ENCODE peak calls at places on chromosomes 13 and 19, in ten cellular contexts. One of them, this sample, is unnamed.

GRCh38 chr13:104641309-104641708 is 1575.1 kb upstream of the SLC10A2 start:
- DNase-seq in stimulated activated CD4-positive, alpha-beta T cell treated with anti-CD3 and anti-CD28 coated beads, Interleukin-12 subunit alpha, Interleukin-12 subunit beta, amount 100 ng/mL, for 24 hours: no peak
- DNase-seq in memory B cell: no peak
- DNase-seq in iris pigment epithelial cell: peak; percentile 75
- DNase-seq in IMR-90: peak; percentile 7
- DNase-seq in activated CD4-positive, alpha-beta T cell treated with anti-CD3 and anti-CD28 coated beads for 4 hours: no peak
- DNase-seq in NAMALWA: no peak
- DNase-seq in AG08396: no peak
- DNase-seq in brain microvascular endothelial cell: peak; percentile 85
- DNase-seq in stimulated activated CD8-positive, alpha-beta memory T cell treated with anti-CD3 and anti-CD28 coated beads, Interleukin-7, amount 100 ng/mL, for 48 hours: no peak
- DNase-seq in this sample: no peak

GRCh38 chr13:28658539-28658795 is 463 bp upstream of the POMP start:
- DNase-seq in stimulated activated CD4-positive, alpha-beta T cell treated with anti-CD3 and anti-CD28 coated beads, Interleukin-12 subunit alpha, Interleukin-12 subunit beta, amount 100 ng/mL, for 24 hours: no peak
- DNase-seq in memory B cell: no peak
- DNase-seq in iris pigment epithelial cell: no peak
- DNase-seq in IMR-90: no peak
- DNase-seq in activated CD4-positive, alpha-beta T cell treated with anti-CD3 and anti-CD28 coated beads for 4 hours: no peak
- DNase-seq in NAMALWA: peak; percentile 56
- DNase-seq in AG08396: no peak
- DNase-seq in brain microvascular endothelial cell: no peak
- DNase-seq in stimulated activated CD8-positive, alpha-beta memory T cell treated with anti-CD3 and anti-CD28 coated beads, Interleukin-7, amount 100 ng/mL, for 48 hours: no peak
- DNase-seq in this sample: no peak

GRCh38 chr13:46369506-46370268 is 17.4 kb downstream of the RUBCNL start:
- DNase-seq in stimulated activated CD4-positive, alpha-beta T cell treated with anti-CD3 and anti-CD28 coated beads, Interleukin-12 subunit alpha, Interleukin-12 subunit beta, amount 100 ng/mL, for 24 hours: no peak
- DNase-seq in memory B cell: no peak
- DNase-seq in iris pigment epithelial cell: peak; percentile 89
- DNase-seq in IMR-90: peak; percentile 68
- DNase-seq in activated CD4-positive, alpha-beta T cell treated with anti-CD3 and anti-CD28 coated beads for 4 hours: no peak
- DNase-seq in NAMALWA: no peak
- DNase-seq in AG08396: peak; percentile 52
- DNase-seq in brain microvascular endothelial cell: peak; percentile 81
- DNase-seq in stimulated activated CD8-positive, alpha-beta memory T cell treated with anti-CD3 and anti-CD28 coated beads, Interleukin-7, amount 100 ng/mL, for 48 hours: no peak
- DNase-seq in this sample: no peak

GRCh38 chr19:38848299-38849146 is 1.3 kb downstream of the HNRNPL start:
- DNase-seq in stimulated activated CD4-positive, alpha-beta T cell treated with anti-CD3 and anti-CD28 coated beads, Interleukin-12 subunit alpha, Interleukin-12 subunit beta, amount 100 ng/mL, for 24 hours: no peak
- DNase-seq in memory B cell: no peak
- DNase-seq in iris pigment epithelial cell: no peak
- DNase-seq in IMR-90: no peak
- DNase-seq in activated CD4-positive, alpha-beta T cell treated with anti-CD3 and anti-CD28 coated beads for 4 hours: no peak
- DNase-seq in NAMALWA: no peak
- DNase-seq in AG08396: no peak
- DNase-seq in brain microvascular endothelial cell: no peak
- DNase-seq in stimulated activated CD8-positive, alpha-beta memory T cell treated with anti-CD3 and anti-CD28 coated beads, Interleukin-7, amount 100 ng/mL, for 48 hours: no peak
- DNase-seq in this sample: no peak

GRCh38 chr19:2812414-2813234 is 7.0 kb upstream of the ZNF554 start:
- DNase-seq in stimulated activated CD4-positive, alpha-beta T cell treated with anti-CD3 and anti-CD28 coated beads, Interleukin-12 subunit alpha, Interleukin-12 subunit beta, amount 100 ng/mL, for 24 hours: no peak
- DNase-seq in memory B cell: no peak
- DNase-seq in iris pigment epithelial cell: no peak
- DNase-seq in IMR-90: no peak
- DNase-seq in activated CD4-positive, alpha-beta T cell treated with anti-CD3 and anti-CD28 coated beads for 4 hours: no peak
- DNase-seq in NAMALWA: no peak
- DNase-seq in AG08396: no peak
- DNase-seq in brain microvascular endothelial cell: no peak
- DNase-seq in stimulated activated CD8-positive, alpha-beta memory T cell treated with anti-CD3 and anti-CD28 coated beads, Interleukin-7, amount 100 ng/mL, for 48 hours: no peak
- DNase-seq in this sample: no peak

GRCh38 chr13:41411536-41411935 is 45.8 kb upstream of the RGCC start:
- DNase-seq in stimulated activated CD4-positive, alpha-beta T cell treated with anti-CD3 and anti-CD28 coated beads, Interleukin-12 subunit alpha, Interleukin-12 subunit beta, amount 100 ng/mL, for 24 hours: no peak
- DNase-seq in memory B cell: no peak
- DNase-seq in iris pigment epithelial cell: peak; percentile 70
- DNase-seq in IMR-90: peak; percentile 71
- DNase-seq in activated CD4-positive, alpha-beta T cell treated with anti-CD3 and anti-CD28 coated beads for 4 hours: peak; percentile 24
- DNase-seq in NAMALWA: peak; percentile 39
- DNase-seq in AG08396: peak; percentile 59
- DNase-seq in brain microvascular endothelial cell: peak; percentile 62
- DNase-seq in stimulated activated CD8-positive, alpha-beta memory T cell treated with anti-CD3 and anti-CD28 coated beads, Interleukin-7, amount 100 ng/mL, for 48 hours: no peak
- DNase-seq in this sample: no peak

GRCh38 chr19:14407889-14408640 is 11.1 kb downstream of the DDX39A start:
- DNase-seq in stimulated activated CD4-positive, alpha-beta T cell treated with anti-CD3 and anti-CD28 coated beads, Interleukin-12 subunit alpha, Interleukin-12 subunit beta, amount 100 ng/mL, for 24 hours: no peak
- DNase-seq in memory B cell: peak; percentile 38
- DNase-seq in iris pigment epithelial cell: no peak
- DNase-seq in IMR-90: no peak
- DNase-seq in activated CD4-positive, alpha-beta T cell treated with anti-CD3 and anti-CD28 coated beads for 4 hours: no peak
- DNase-seq in NAMALWA: no peak
- DNase-seq in AG08396: no peak
- DNase-seq in brain microvascular endothelial cell: no peak
- DNase-seq in stimulated activated CD8-positive, alpha-beta memory T cell treated with anti-CD3 and anti-CD28 coated beads, Interleukin-7, amount 100 ng/mL, for 48 hours: no peak
- DNase-seq in this sample: no peak

GRCh38 chr19:42051166-42052115 is 18.6 kb downstream of the GRIK5 start:
- DNase-seq in stimulated activated CD4-positive, alpha-beta T cell treated with anti-CD3 and anti-CD28 coated beads, Interleukin-12 subunit alpha, Interleukin-12 subunit beta, amount 100 ng/mL, for 24 hours: no peak
- DNase-seq in memory B cell: no peak
- DNase-seq in iris pigment epithelial cell: peak; percentile 10
- DNase-seq in IMR-90: no peak
- DNase-seq in activated CD4-positive, alpha-beta T cell treated with anti-CD3 and anti-CD28 coated beads for 4 hours: no peak
- DNase-seq in NAMALWA: no peak
- DNase-seq in AG08396: no peak
- DNase-seq in brain microvascular endothelial cell: no peak
- DNase-seq in stimulated activated CD8-positive, alpha-beta memory T cell treated with anti-CD3 and anti-CD28 coated beads, Interleukin-7, amount 100 ng/mL, for 48 hours: no peak
- DNase-seq in this sample: no peak

GRCh38 chr13:38602261-38602660 is 84.6 kb upstream of the FREM2 start:
- DNase-seq in stimulated activated CD4-positive, alpha-beta T cell treated with anti-CD3 and anti-CD28 coated beads, Interleukin-12 subunit alpha, Interleukin-12 subunit beta, amount 100 ng/mL, for 24 hours: no peak
- DNase-seq in memory B cell: no peak
- DNase-seq in iris pigment epithelial cell: peak; percentile 48
- DNase-seq in IMR-90: no peak
- DNase-seq in activated CD4-positive, alpha-beta T cell treated with anti-CD3 and anti-CD28 coated beads for 4 hours: no peak
- DNase-seq in NAMALWA: no peak
- DNase-seq in AG08396: no peak
- DNase-seq in brain microvascular endothelial cell: peak; percentile 18
- DNase-seq in stimulated activated CD8-positive, alpha-beta memory T cell treated with anti-CD3 and anti-CD28 coated beads, Interleukin-7, amount 100 ng/mL, for 48 hours: no peak
- DNase-seq in this sample: no peak

GRCh38 chr13:72062566-72062965 is 195.6 kb upstream of the DACH1 start:
- DNase-seq in stimulated activated CD4-positive, alpha-beta T cell treated with anti-CD3 and anti-CD28 coated beads, Interleukin-12 subunit alpha, Interleukin-12 subunit beta, amount 100 ng/mL, for 24 hours: no peak
- DNase-seq in memory B cell: no peak
- DNase-seq in iris pigment epithelial cell: no peak
- DNase-seq in IMR-90: no peak
- DNase-seq in activated CD4-positive, alpha-beta T cell treated with anti-CD3 and anti-CD28 coated beads for 4 hours: no peak
- DNase-seq in NAMALWA: no peak
- DNase-seq in AG08396: no peak
- DNase-seq in brain microvascular endothelial cell: no peak
- DNase-seq in stimulated activated CD8-positive, alpha-beta memory T cell treated with anti-CD3 and anti-CD28 coated beads, Interleukin-7, amount 100 ng/mL, for 48 hours: no peak
- DNase-seq in this sample: peak; percentile 3

GRCh38 chr13:98918771-98919170 is 59.1 kb downstream of the DOCK9 start:
- DNase-seq in stimulated activated CD4-positive, alpha-beta T cell treated with anti-CD3 and anti-CD28 coated beads, Interleukin-12 subunit alpha, Interleukin-12 subunit beta, amount 100 ng/mL, for 24 hours: no peak
- DNase-seq in memory B cell: no peak
- DNase-seq in iris pigment epithelial cell: no peak
- DNase-seq in IMR-90: no peak
- DNase-seq in activated CD4-positive, alpha-beta T cell treated with anti-CD3 and anti-CD28 coated beads for 4 hours: no peak
- DNase-seq in NAMALWA: peak; percentile 14
- DNase-seq in AG08396: no peak
- DNase-seq in brain microvascular endothelial cell: no peak
- DNase-seq in stimulated activated CD8-positive, alpha-beta memory T cell treated with anti-CD3 and anti-CD28 coated beads, Interleukin-7, amount 100 ng/mL, for 48 hours: no peak
- DNase-seq in this sample: no peak

GRCh38 chr19:58584498-58585441 is 11.6 kb upstream of the MZF1 start:
- DNase-seq in stimulated activated CD4-positive, alpha-beta T cell treated with anti-CD3 and anti-CD28 coated beads, Interleukin-12 subunit alpha, Interleukin-12 subunit beta, amount 100 ng/mL, for 24 hours: no peak
- DNase-seq in memory B cell: no peak
- DNase-seq in iris pigment epithelial cell: no peak
- DNase-seq in IMR-90: no peak
- DNase-seq in activated CD4-positive, alpha-beta T cell treated with anti-CD3 and anti-CD28 coated beads for 4 hours: no peak
- DNase-seq in NAMALWA: no peak
- DNase-seq in AG08396: no peak
- DNase-seq in brain microvascular endothelial cell: no peak
- DNase-seq in stimulated activated CD8-positive, alpha-beta memory T cell treated with anti-CD3 and anti-CD28 coated beads, Interleukin-7, amount 100 ng/mL, for 48 hours: no peak
- DNase-seq in this sample: no peak

GRCh38 chr13:60332682-60333081 is 64.3 kb upstream of the TDRD3 start:
- DNase-seq in stimulated activated CD4-positive, alpha-beta T cell treated with anti-CD3 and anti-CD28 coated beads, Interleukin-12 subunit alpha, Interleukin-12 subunit beta, amount 100 ng/mL, for 24 hours: no peak
- DNase-seq in memory B cell: no peak
- DNase-seq in iris pigment epithelial cell: no peak
- DNase-seq in IMR-90: no peak
- DNase-seq in activated CD4-positive, alpha-beta T cell treated with anti-CD3 and anti-CD28 coated beads for 4 hours: no peak
- DNase-seq in NAMALWA: no peak
- DNase-seq in AG08396: no peak
- DNase-seq in brain microvascular endothelial cell: no peak
- DNase-seq in stimulated activated CD8-positive, alpha-beta memory T cell treated with anti-CD3 and anti-CD28 coated beads, Interleukin-7, amount 100 ng/mL, for 48 hours: no peak
- DNase-seq in this sample: no peak

GRCh38 chr13:40485611-40486517 is 180.6 kb downstream of the FOXO1 start:
- DNase-seq in stimulated activated CD4-positive, alpha-beta T cell treated with anti-CD3 and anti-CD28 coated beads, Interleukin-12 subunit alpha, Interleukin-12 subunit beta, amount 100 ng/mL, for 24 hours: no peak
- DNase-seq in memory B cell: no peak
- DNase-seq in iris pigment epithelial cell: no peak
- DNase-seq in IMR-90: no peak
- DNase-seq in activated CD4-positive, alpha-beta T cell treated with anti-CD3 and anti-CD28 coated beads for 4 hours: peak; percentile 70
- DNase-seq in NAMALWA: no peak
- DNase-seq in AG08396: no peak
- DNase-seq in brain microvascular endothelial cell: no peak
- DNase-seq in stimulated activated CD8-positive, alpha-beta memory T cell treated with anti-CD3 and anti-CD28 coated beads, Interleukin-7, amount 100 ng/mL, for 48 hours: no peak
- DNase-seq in this sample: no peak

GRCh38 chr19:4061178-4061682 is 5.5 kb downstream of the ZBTB7A start:
- DNase-seq in stimulated activated CD4-positive, alpha-beta T cell treated with anti-CD3 and anti-CD28 coated beads, Interleukin-12 subunit alpha, Interleukin-12 subunit beta, amount 100 ng/mL, for 24 hours: no peak
- DNase-seq in memory B cell: peak; percentile 27
- DNase-seq in iris pigment epithelial cell: no peak
- DNase-seq in IMR-90: no peak
- DNase-seq in activated CD4-positive, alpha-beta T cell treated with anti-CD3 and anti-CD28 coated beads for 4 hours: no peak
- DNase-seq in NAMALWA: no peak
- DNase-seq in AG08396: no peak
- DNase-seq in brain microvascular endothelial cell: no peak
- DNase-seq in stimulated activated CD8-positive, alpha-beta memory T cell treated with anti-CD3 and anti-CD28 coated beads, Interleukin-7, amount 100 ng/mL, for 48 hours: no peak
- DNase-seq in this sample: no peak

GRCh38 chr19:34428549-34429285 is 536 bp downstream of the UBA2 start:
- DNase-seq in stimulated activated CD4-positive, alpha-beta T cell treated with anti-CD3 and anti-CD28 coated beads, Interleukin-12 subunit alpha, Interleukin-12 subunit beta, amount 100 ng/mL, for 24 hours: peak; percentile 8
- DNase-seq in memory B cell: no peak
- DNase-seq in iris pigment epithelial cell: peak; percentile 31
- DNase-seq in IMR-90: peak; percentile 17
- DNase-seq in activated CD4-positive, alpha-beta T cell treated with anti-CD3 and anti-CD28 coated beads for 4 hours: no peak
- DNase-seq in NAMALWA: peak; percentile 49
- DNase-seq in AG08396: peak; percentile 76
- DNase-seq in brain microvascular endothelial cell: no peak
- DNase-seq in stimulated activated CD8-positive, alpha-beta memory T cell treated with anti-CD3 and anti-CD28 coated beads, Interleukin-7, amount 100 ng/mL, for 48 hours: peak; percentile 25
- DNase-seq in this sample: peak; percentile 20

GRCh38 chr19:46221981-46222610 is 7.4 kb upstream of the IGFL1 start:
- DNase-seq in stimulated activated CD4-positive, alpha-beta T cell treated with anti-CD3 and anti-CD28 coated beads, Interleukin-12 subunit alpha, Interleukin-12 subunit beta, amount 100 ng/mL, for 24 hours: no peak
- DNase-seq in memory B cell: no peak
- DNase-seq in iris pigment epithelial cell: peak; percentile 59
- DNase-seq in IMR-90: peak; percentile 34
- DNase-seq in activated CD4-positive, alpha-beta T cell treated with anti-CD3 and anti-CD28 coated beads for 4 hours: no peak
- DNase-seq in NAMALWA: no peak
- DNase-seq in AG08396: peak; percentile 86
- DNase-seq in brain microvascular endothelial cell: peak; percentile 31
- DNase-seq in stimulated activated CD8-positive, alpha-beta memory T cell treated with anti-CD3 and anti-CD28 coated beads, Interleukin-7, amount 100 ng/mL, for 48 hours: no peak
- DNase-seq in this sample: peak; percentile 55

GRCh38 chr13:91328726-91329125 is 18.8 kb upstream of the MIR17HG start:
- DNase-seq in stimulated activated CD4-positive, alpha-beta T cell treated with anti-CD3 and anti-CD28 coated beads, Interleukin-12 subunit alpha, Interleukin-12 subunit beta, amount 100 ng/mL, for 24 hours: no peak
- DNase-seq in memory B cell: no peak
- DNase-seq in iris pigment epithelial cell: no peak
- DNase-seq in IMR-90: no peak
- DNase-seq in activated CD4-positive, alpha-beta T cell treated with anti-CD3 and anti-CD28 coated beads for 4 hours: no peak
- DNase-seq in NAMALWA: no peak
- DNase-seq in AG08396: no peak
- DNase-seq in brain microvascular endothelial cell: no peak
- DNase-seq in stimulated activated CD8-positive, alpha-beta memory T cell treated with anti-CD3 and anti-CD28 coated beads, Interleukin-7, amount 100 ng/mL, for 48 hours: no peak
- DNase-seq in this sample: no peak

GRCh38 chr13:99464441-99464949 is 36.8 kb upstream of the TM9SF2 start:
- DNase-seq in stimulated activated CD4-positive, alpha-beta T cell treated with anti-CD3 and anti-CD28 coated beads, Interleukin-12 subunit alpha, Interleukin-12 subunit beta, amount 100 ng/mL, for 24 hours: no peak
- DNase-seq in memory B cell: no peak
- DNase-seq in iris pigment epithelial cell: peak; percentile 72
- DNase-seq in IMR-90: peak; percentile 48
- DNase-seq in activated CD4-positive, alpha-beta T cell treated with anti-CD3 and anti-CD28 coated beads for 4 hours: no peak
- DNase-seq in NAMALWA: no peak
- DNase-seq in AG08396: peak; percentile 30
- DNase-seq in brain microvascular endothelial cell: no peak
- DNase-seq in stimulated activated CD8-positive, alpha-beta memory T cell treated with anti-CD3 and anti-CD28 coated beads, Interleukin-7, amount 100 ng/mL, for 48 hours: no peak
- DNase-seq in this sample: no peak

GRCh38 chr19:5338661-5339469 is 1.7 kb downstream of the PTPRS start:
- DNase-seq in stimulated activated CD4-positive, alpha-beta T cell treated with anti-CD3 and anti-CD28 coated beads, Interleukin-12 subunit alpha, Interleukin-12 subunit beta, amount 100 ng/mL, for 24 hours: no peak
- DNase-seq in memory B cell: no peak
- DNase-seq in iris pigment epithelial cell: no peak
- DNase-seq in IMR-90: no peak
- DNase-seq in activated CD4-positive, alpha-beta T cell treated with anti-CD3 and anti-CD28 coated beads for 4 hours: no peak
- DNase-seq in NAMALWA: no peak
- DNase-seq in AG08396: no peak
- DNase-seq in brain microvascular endothelial cell: no peak
- DNase-seq in stimulated activated CD8-positive, alpha-beta memory T cell treated with anti-CD3 and anti-CD28 coated beads, Interleukin-7, amount 100 ng/mL, for 48 hours: no peak
- DNase-seq in this sample: no peak

GRCh38 chr19:8449830-8450229 is 5.1 kb downstream of the HNRNPM start:
- DNase-seq in stimulated activated CD4-positive, alpha-beta T cell treated with anti-CD3 and anti-CD28 coated beads, Interleukin-12 subunit alpha, Interleukin-12 subunit beta, amount 100 ng/mL, for 24 hours: no peak
- DNase-seq in memory B cell: no peak
- DNase-seq in iris pigment epithelial cell: no peak
- DNase-seq in IMR-90: no peak
- DNase-seq in activated CD4-positive, alpha-beta T cell treated with anti-CD3 and anti-CD28 coated beads for 4 hours: no peak
- DNase-seq in NAMALWA: no peak
- DNase-seq in AG08396: no peak
- DNase-seq in brain microvascular endothelial cell: no peak
- DNase-seq in stimulated activated CD8-positive, alpha-beta memory T cell treated with anti-CD3 and anti-CD28 coated beads, Interleukin-7, amount 100 ng/mL, for 48 hours: no peak
- DNase-seq in this sample: no peak

GRCh38 chr19:48308695-48309586 is 16.4 kb upstream of the EMP3 start:
- DNase-seq in stimulated activated CD4-positive, alpha-beta T cell treated with anti-CD3 and anti-CD28 coated beads, Interleukin-12 subunit alpha, Interleukin-12 subunit beta, amount 100 ng/mL, for 24 hours: no peak
- DNase-seq in memory B cell: no peak
- DNase-seq in iris pigment epithelial cell: peak; percentile 34
- DNase-seq in IMR-90: no peak
- DNase-seq in activated CD4-positive, alpha-beta T cell treated with anti-CD3 and anti-CD28 coated beads for 4 hours: no peak
- DNase-seq in NAMALWA: peak; percentile 73
- DNase-seq in AG08396: no peak
- DNase-seq in brain microvascular endothelial cell: no peak
- DNase-seq in stimulated activated CD8-positive, alpha-beta memory T cell treated with anti-CD3 and anti-CD28 coated beads, Interleukin-7, amount 100 ng/mL, for 48 hours: no peak
- DNase-seq in this sample: no peak

This sample was measured in HS-27A.